ENCODE peak calls at places on chromosomes 11 and 22, in eight cellular contexts. One of them, this sample, is unnamed.

GRCh38 chr11:102886999-102887398 is 12.2 kb upstream of the MMP12 start:
- DNase-seq in SK-N-DZ: no peak
- DNase-seq in astrocyte of the spinal cord: no peak
- DNase-seq in heart right ventricle: no peak
- DNase-seq in NCI-H524: no peak
- DNase-seq in tibial nerve: peak; percentile 7
- DNase-seq in activated gamma-delta T cell treated with Interleukin-2 at 50 U/mL for 16 hours: no peak
- DNase-seq in WTC11: no peak
- DNase-seq in this sample: no peak

GRCh38 chr22:48758905-48759875 is 1068.5 kb downstream of the BRD1 start:
- DNase-seq in heart right ventricle: no peak
- DNase-seq in WTC11: peak; percentile 5
- DNase-seq in NCI-H524: no peak
- DNase-seq in tibial nerve: no peak
- DNase-seq in astrocyte of the spinal cord: no peak
- DNase-seq in activated gamma-delta T cell treated with Interleukin-2 at 50 U/mL for 16 hours: no peak
- DNase-seq in SK-N-DZ: no peak
- DNase-seq in this sample: peak; percentile 54

GRCh38 chr11:86196924-86197323 is 47.6 kb upstream of the EED start:
- DNase-seq in astrocyte of the spinal cord: no peak
- DNase-seq in SK-N-DZ: no peak
- DNase-seq in tibial nerve: no peak
- DNase-seq in activated gamma-delta T cell treated with Interleukin-2 at 50 U/mL for 16 hours: no peak
- DNase-seq in heart right ventricle: no peak
- DNase-seq in NCI-H524: no peak
- DNase-seq in WTC11: no peak
- DNase-seq in this sample: no peak

GRCh38 chr22:22201185-22201924 is 43.2 kb upstream of the VPREB1 start:
- DNase-seq in activated gamma-delta T cell treated with Interleukin-2 at 50 U/mL for 16 hours: peak; percentile 43
- DNase-seq in astrocyte of the spinal cord: no peak
- DNase-seq in WTC11: peak; percentile 50
- DNase-seq in SK-N-DZ: no peak
- DNase-seq in heart right ventricle: no peak
- DNase-seq in NCI-H524: peak; percentile 81
- DNase-seq in tibial nerve: no peak
- DNase-seq in this sample: no peak

GRCh38 chr22:29998627-29999026 is 81.6 kb upstream of the HORMAD2 start:
- DNase-seq in WTC11: no peak
- DNase-seq in SK-N-DZ: no peak
- DNase-seq in heart right ventricle: no peak
- DNase-seq in astrocyte of the spinal cord: no peak
- DNase-seq in NCI-H524: no peak
- DNase-seq in activated gamma-delta T cell treated with Interleukin-2 at 50 U/mL for 16 hours: no peak
- DNase-seq in tibial nerve: no peak
- DNase-seq in this sample: no peak

GRCh38 chr11:104581246-104581980 is 316.8 kb downstream of the CASP12 start:
- DNase-seq in heart right ventricle: no peak
- DNase-seq in activated gamma-delta T cell treated with Interleukin-2 at 50 U/mL for 16 hours: no peak
- DNase-seq in astrocyte of the spinal cord: peak; percentile 37
- DNase-seq in SK-N-DZ: no peak
- DNase-seq in NCI-H524: no peak
- DNase-seq in WTC11: no peak
- DNase-seq in tibial nerve: no peak
- DNase-seq in this sample: no peak

GRCh38 chr22:23609983-23610781 is 21.9 kb downstream of the DRICH1 start:
- DNase-seq in tibial nerve: no peak
- DNase-seq in NCI-H524: no peak
- DNase-seq in astrocyte of the spinal cord: no peak
- DNase-seq in SK-N-DZ: no peak
- DNase-seq in activated gamma-delta T cell treated with Interleukin-2 at 50 U/mL for 16 hours: no peak
- DNase-seq in WTC11: no peak
- DNase-seq in heart right ventricle: no peak
- DNase-seq in this sample: no peak

GRCh38 chr11:8577791-8578581 is 16.0 kb downstream of the STK33 start:
- DNase-seq in astrocyte of the spinal cord: no peak
- DNase-seq in tibial nerve: no peak
- DNase-seq in NCI-H524: no peak
- DNase-seq in heart right ventricle: no peak
- DNase-seq in WTC11: no peak
- DNase-seq in activated gamma-delta T cell treated with Interleukin-2 at 50 U/mL for 16 hours: no peak
- DNase-seq in SK-N-DZ: no peak
- DNase-seq in this sample: no peak

GRCh38 chr22:46769191-46769675 is 6.8 kb downstream of the TBC1D22A start:
- DNase-seq in activated gamma-delta T cell treated with Interleukin-2 at 50 U/mL for 16 hours: no peak
- DNase-seq in SK-N-DZ: no peak
- DNase-seq in WTC11: no peak
- DNase-seq in tibial nerve: no peak
- DNase-seq in heart right ventricle: no peak
- DNase-seq in NCI-H524: peak; percentile 82
- DNase-seq in astrocyte of the spinal cord: no peak
- DNase-seq in this sample: peak; percentile 29

GRCh38 chr11:83310718-83311117 is 24.6 kb upstream of the CCDC90B start:
- DNase-seq in activated gamma-delta T cell treated with Interleukin-2 at 50 U/mL for 16 hours: no peak
- DNase-seq in WTC11: no peak
- DNase-seq in tibial nerve: no peak
- DNase-seq in SK-N-DZ: no peak
- DNase-seq in astrocyte of the spinal cord: no peak
- DNase-seq in NCI-H524: peak; percentile 30
- DNase-seq in heart right ventricle: no peak
- DNase-seq in this sample: no peak

GRCh38 chr11:27216268-27217149 is 146.5 kb downstream of the CCDC34 start:
- DNase-seq in SK-N-DZ: peak; percentile 76
- DNase-seq in heart right ventricle: peak; percentile 66
- DNase-seq in astrocyte of the spinal cord: peak; percentile 54
- DNase-seq in tibial nerve: no peak
- DNase-seq in WTC11: no peak
- DNase-seq in NCI-H524: peak; percentile 97
- DNase-seq in activated gamma-delta T cell treated with Interleukin-2 at 50 U/mL for 16 hours: no peak
- DNase-seq in this sample: no peak

GRCh38 chr11:68042219-68043028 is 3.6 kb downstream of the TCIRG1 start:
- DNase-seq in tibial nerve: no peak
- DNase-seq in activated gamma-delta T cell treated with Interleukin-2 at 50 U/mL for 16 hours: no peak
- DNase-seq in SK-N-DZ: no peak
- DNase-seq in WTC11: no peak
- DNase-seq in heart right ventricle: no peak
- DNase-seq in astrocyte of the spinal cord: no peak
- DNase-seq in NCI-H524: no peak
- DNase-seq in this sample: no peak

GRCh38 chr11:119432484-119433368 is 9.8 kb upstream of the THY1 start:
- DNase-seq in activated gamma-delta T cell treated with Interleukin-2 at 50 U/mL for 16 hours: no peak
- DNase-seq in heart right ventricle: no peak
- DNase-seq in WTC11: no peak
- DNase-seq in astrocyte of the spinal cord: peak; percentile 87
- DNase-seq in tibial nerve: no peak
- DNase-seq in SK-N-DZ: no peak
- DNase-seq in NCI-H524: no peak
- DNase-seq in this sample: no peak

GRCh38 chr11:13126430-13126829 is 117.3 kb downstream of the RASSF10 start:
- DNase-seq in WTC11: no peak
- DNase-seq in activated gamma-delta T cell treated with Interleukin-2 at 50 U/mL for 16 hours: no peak
- DNase-seq in SK-N-DZ: no peak
- DNase-seq in heart right ventricle: no peak
- DNase-seq in NCI-H524: no peak
- DNase-seq in astrocyte of the spinal cord: peak; percentile 98
- DNase-seq in tibial nerve: no peak
- DNase-seq in this sample: no peak

GRCh38 chr11:2688381-2689231 is 11.2 kb downstream of the KCNQ1OT1 start:
- DNase-seq in tibial nerve: no peak
- DNase-seq in SK-N-DZ: no peak
- DNase-seq in NCI-H524: no peak
- DNase-seq in activated gamma-delta T cell treated with Interleukin-2 at 50 U/mL for 16 hours: no peak
- DNase-seq in WTC11: peak; percentile 6
- DNase-seq in heart right ventricle: no peak
- DNase-seq in astrocyte of the spinal cord: no peak
- DNase-seq in this sample: no peak

GRCh38 chr11:4740735-4741134 is 29.0 kb downstream of the OR51F1 start:
- DNase-seq in SK-N-DZ: no peak
- DNase-seq in astrocyte of the spinal cord: no peak
- DNase-seq in WTC11: no peak
- DNase-seq in tibial nerve: no peak
- DNase-seq in heart right ventricle: no peak
- DNase-seq in activated gamma-delta T cell treated with Interleukin-2 at 50 U/mL for 16 hours: no peak
- DNase-seq in NCI-H524: no peak
- DNase-seq in this sample: no peak

GRCh38 chr22:17012267-17012666 is 4.2 kb upstream of the GAB4 start:
- DNase-seq in NCI-H524: no peak
- DNase-seq in tibial nerve: no peak
- DNase-seq in WTC11: no peak
- DNase-seq in SK-N-DZ: no peak
- DNase-seq in heart right ventricle: no peak
- DNase-seq in activated gamma-delta T cell treated with Interleukin-2 at 50 U/mL for 16 hours: no peak
- DNase-seq in astrocyte of the spinal cord: no peak
- DNase-seq in this sample: no peak

GRCh38 chr11:44568706-44569473 is 3.4 kb downstream of the CD82 start:
- DNase-seq in SK-N-DZ: no peak
- DNase-seq in WTC11: no peak
- DNase-seq in NCI-H524: no peak
- DNase-seq in astrocyte of the spinal cord: peak; percentile 96
- DNase-seq in heart right ventricle: peak; percentile 72
- DNase-seq in tibial nerve: peak; percentile 59
- DNase-seq in activated gamma-delta T cell treated with Interleukin-2 at 50 U/mL for 16 hours: peak; percentile 86
- DNase-seq in this sample: peak; percentile 94

GRCh38 chr11:17273668-17274321 is 2.7 kb upstream of the NUCB2 start:
- DNase-seq in heart right ventricle: no peak
- DNase-seq in activated gamma-delta T cell treated with Interleukin-2 at 50 U/mL for 16 hours: no peak
- DNase-seq in NCI-H524: no peak
- DNase-seq in SK-N-DZ: peak; percentile 37
- DNase-seq in astrocyte of the spinal cord: no peak
- DNase-seq in WTC11: peak; percentile 59
- DNase-seq in tibial nerve: no peak
- DNase-seq in this sample: no peak

GRCh38 chr22:25402501-25403283 is 161.8 kb upstream of the GRK3 start:
- DNase-seq in astrocyte of the spinal cord: no peak
- DNase-seq in activated gamma-delta T cell treated with Interleukin-2 at 50 U/mL for 16 hours: no peak
- DNase-seq in SK-N-DZ: no peak
- DNase-seq in heart right ventricle: peak; percentile 73
- DNase-seq in WTC11: no peak
- DNase-seq in NCI-H524: no peak
- DNase-seq in tibial nerve: no peak
- DNase-seq in this sample: no peak

GRCh38 chr11:44749160-44749559 is 22.4 kb downstream of the TSPAN18 start:
- DNase-seq in astrocyte of the spinal cord: no peak
- DNase-seq in SK-N-DZ: no peak
- DNase-seq in NCI-H524: no peak
- DNase-seq in tibial nerve: no peak
- DNase-seq in activated gamma-delta T cell treated with Interleukin-2 at 50 U/mL for 16 hours: no peak
- DNase-seq in WTC11: no peak
- DNase-seq in heart right ventricle: no peak
- DNase-seq in this sample: no peak

GRCh38 chr22:38240734-38241252 is 32.0 kb downstream of the TMEM184B start:
- DNase-seq in tibial nerve: no peak
- DNase-seq in WTC11: peak; percentile 71
- DNase-seq in NCI-H524: peak; percentile 16
- DNase-seq in heart right ventricle: no peak
- DNase-seq in activated gamma-delta T cell treated with Interleukin-2 at 50 U/mL for 16 hours: no peak
- DNase-seq in astrocyte of the spinal cord: peak; percentile 95
- DNase-seq in SK-N-DZ: no peak
- DNase-seq in this sample: no peak

GRCh38 chr11:73334244-73335203 is 26.4 kb downstream of the ARHGEF17 start:
- DNase-seq in SK-N-DZ: peak; percentile 38
- DNase-seq in tibial nerve: peak; percentile 71
- DNase-seq in heart right ventricle: peak; percentile 90
- DNase-seq in WTC11: no peak
- DNase-seq in activated gamma-delta T cell treated with Interleukin-2 at 50 U/mL for 16 hours: no peak
- DNase-seq in astrocyte of the spinal cord: peak; percentile 91
- DNase-seq in NCI-H524: peak; percentile 36
- DNase-seq in this sample: no peak

GRCh38 chr11:86938900-86939880 is 16.0 kb downstream of the FZD4 start:
- DNase-seq in activated gamma-delta T cell treated with Interleukin-2 at 50 U/mL for 16 hours: no peak
- DNase-seq in SK-N-DZ: peak; percentile 64
- DNase-seq in tibial nerve: peak; percentile 61
- DNase-seq in astrocyte of the spinal cord: peak; percentile 59
- DNase-seq in NCI-H524: peak; percentile 24
- DNase-seq in WTC11: no peak
- DNase-seq in heart right ventricle: peak; percentile 32
- DNase-seq in this sample: no peak

GRCh38 chr11:67691149-67691548 is 16.7 kb upstream of the ALDH3B2 start:
- DNase-seq in WTC11: no peak
- DNase-seq in NCI-H524: no peak
- DNase-seq in activated gamma-delta T cell treated with Interleukin-2 at 50 U/mL for 16 hours: no peak
- DNase-seq in tibial nerve: no peak
- DNase-seq in SK-N-DZ: no peak
- DNase-seq in heart right ventricle: no peak
- DNase-seq in astrocyte of the spinal cord: no peak
- DNase-seq in this sample: no peak

GRCh38 chr11:70158201-70158600 is 44.9 kb upstream of the FADD start:
- DNase-seq in NCI-H524: peak; percentile 36
- DNase-seq in heart right ventricle: no peak
- DNase-seq in WTC11: peak; percentile 82
- DNase-seq in SK-N-DZ: no peak
- DNase-seq in activated gamma-delta T cell treated with Interleukin-2 at 50 U/mL for 16 hours: no peak
- DNase-seq in astrocyte of the spinal cord: peak; percentile 14
- DNase-seq in tibial nerve: no peak
- DNase-seq in this sample: no peak

GRCh38 chr22:27381552-27381951 is 420.0 kb downstream of the MN1 start:
- DNase-seq in SK-N-DZ: peak; percentile 57
- DNase-seq in tibial nerve: no peak
- DNase-seq in activated gamma-delta T cell treated with Interleukin-2 at 50 U/mL for 16 hours: no peak
- DNase-seq in WTC11: no peak
- DNase-seq in heart right ventricle: no peak
- DNase-seq in NCI-H524: peak; percentile 12
- DNase-seq in astrocyte of the spinal cord: no peak
- DNase-seq in this sample: no peak